ENCODE peak calls at places on chromosomes 5 and 9, in four cellular contexts. V, J, G and R are unnamed samples. For H3K4me1, the result is how much of the 10 kb centered on the place peaks cover.

GRCh38 chr5:62308439-62308838 is 2.4 kb downstream of the KIF2A start:
- DNase-seq in V (no peak), J (no peak), G (no peak), R (no peak)

GRCh38 chr5:57186194-57186593 is 12.3 kb downstream of the GPBP1 start:
- DNase-seq in V (no peak), J (no peak), G (no peak), R (no peak)

GRCh38 chr9:91978739-91979414 is 28.8 kb upstream of the ROR2 start:
- DNase-seq in V (no peak), J (no peak), G (peak), R (no peak)

GRCh38 chr5:166262395-166262794 is 2029.0 kb upstream of the WWC1 start:
- DNase-seq in V (no peak), J (peak), G (no peak), R (no peak)

GRCh38 chr9:135403733-135404450 is 75.7 kb upstream of the PPP1R26 start:
- DNase-seq in V (no peak), J (no peak), G (no peak), R (no peak)

GRCh38 chr9:117355542-117355941 is 59.3 kb downstream of the ASTN2 start:
- DNase-seq in V (no peak), J (no peak), G (no peak), R (no peak)

GRCh38 chr5:84673785-84674184 is 289.1 kb upstream of the EDIL3 start:
- DNase-seq in V (no peak), J (no peak), G (no peak), R (no peak)

GRCh38 chr5:112492291-112492690 is 73.2 kb upstream of the EPB41L4A start:
- DNase-seq in V (no peak), J (peak), G (peak), R (no peak)

GRCh38 chr9:80501635-80502034 is 929.9 kb downstream of the TLE4 start:
- DNase-seq in V (no peak), J (no peak), G (peak), R (no peak)

GRCh38 chr5:95554331-95554646 is 488 bp downstream of the SKIC3 start:
- DNase-seq in V (no peak), J (no peak), G (no peak), R (no peak)

GRCh38 chr9:110820378-110820777 is 151.8 kb downstream of the MUSK start:
- DNase-seq in V (no peak), J (no peak), G (no peak), R (no peak)

GRCh38 chr9:105500108-105500766 is 52.4 kb downstream of the FSD1L start:
- DNase-seq in V (no peak), J (no peak), G (peak), R (no peak)

GRCh38 chr5:149853019-149853648 is 91.5 kb downstream of the PDE6A start:
- DNase-seq in V (peak), J (peak), G (peak), R (peak)

GRCh38 chr5:45162974-45163373 is 354.2 kb downstream of the MRPS30 start:
- DNase-seq in V (no peak), J (no peak), G (no peak), R (no peak)

GRCh38 chr9:16000826-16001225 is 448.0 kb downstream of the CCDC171 start:
- DNase-seq in V (no peak), J (no peak), G (no peak), R (no peak)

GRCh38 chr9:86487222-86487841 is 133.1 kb upstream of the TUT7 start:
- DNase-seq in V (no peak), J (no peak), G (peak), R (no peak)

GRCh38 chr5:112574566-112574965 is 155.5 kb upstream of the EPB41L4A start:
- DNase-seq in V (no peak), J (no peak), G (no peak), R (no peak)

GRCh38 chr9:131203438-131204219 is 72.7 kb downstream of the FAM78A start:
- DNase-seq in V (no peak), J (no peak), G (no peak), R (no peak)

GRCh38 chr9:91033802-91034201 is 232.2 kb downstream of the SYK start:
- DNase-seq in V (peak), J (no peak), G (no peak), R (peak)

GRCh38 chr5:126676195-126676624 is 75.5 kb downstream of the PHAX start:
- DNase-seq in V (peak), J (peak), G (peak), R (peak)

GRCh38 chr5:122368845-122369244 is 56.8 kb downstream of the SNCAIP start:
- DNase-seq in V (no peak), J (no peak), G (no peak), R (no peak)

GRCh38 chr5:103362211-103362610 is 103.6 kb downstream of the MACIR start:
- DNase-seq in V (no peak), J (no peak), G (no peak), R (no peak)

GRCh38 chr5:125367702-125368101 is 621.3 kb upstream of the ZNF608 start:
- DNase-seq in V (no peak), J (no peak), G (no peak), R (no peak)

GRCh38 chr9:130343445-130343918 is 77.9 kb downstream of the HMCN2 start:
- DNase-seq in V (no peak), J (no peak), G (no peak), R (no peak)

GRCh38 chr5:141373673-141374317 is at the start of gene PCDHGA6:
- DNase-seq in V (no peak), J (no peak), G (peak), R (no peak)

GRCh38 chr9:109247228-109247627 is 73.6 kb downstream of the EPB41L4B start:
- DNase-seq in V (no peak), J (no peak), G (no peak), R (no peak)

GRCh38 chr9:109242751-109243150 is 75.7 kb upstream of the FRRS1L start:
- DNase-seq in V (no peak), J (no peak), G (no peak), R (no peak)

GRCh38 chr9:109246533-109246932 is 74.3 kb downstream of the EPB41L4B start:
- DNase-seq in V (no peak), J (no peak), G (no peak), R (no peak)

GRCh38 chr9:109244179-109245132 is 76.4 kb downstream of the EPB41L4B start:
- DNase-seq in V (peak), J (peak), G (peak), R (peak)

GRCh38 chr9:109245300-109245897 is 75.5 kb downstream of the EPB41L4B start:
- DNase-seq in V (no peak), J (no peak), G (no peak), R (no peak)
- H3K4me1 ChIP-seq in V (under half), J (under half), G (under half), R (under half)

DNA sequence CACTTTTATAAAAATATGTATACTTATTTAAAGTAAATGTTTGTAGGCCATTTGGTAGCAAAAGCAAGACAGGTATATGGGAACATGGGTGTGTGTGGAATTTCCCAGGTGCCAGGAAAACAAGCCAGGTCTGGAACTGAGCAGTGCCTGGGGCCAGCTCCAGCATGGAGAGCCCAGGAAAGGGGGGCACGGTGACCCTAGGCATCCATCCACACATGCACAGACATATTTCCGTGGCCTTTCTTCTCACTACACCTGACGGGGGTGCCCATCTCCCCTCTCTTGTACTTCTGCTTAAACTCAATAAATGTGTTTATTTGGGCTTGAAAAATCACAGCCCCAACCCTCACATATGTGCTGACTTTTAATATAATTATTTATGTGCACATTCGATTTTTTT is 31.2 kb upstream of the CXCL14 start:
- DNase-seq in V (peak), J (no peak), G (no peak), R (no peak)
- TF ChIP-seq CTCF in V (no peak), J (no peak), G (no peak), R (no peak)

GRCh38 chr5:173235499-173236394 is 741 bp upstream of the NKX2-5 start:
- DNase-seq in V (no peak), J (no peak), G (no peak), R (no peak)

GRCh38 chr5:173233347-173234128 is 1.5 kb downstream of the NKX2-5 start:
- DNase-seq in V (no peak), J (no peak), G (no peak), R (no peak)

GRCh38 chr5:173232499-173233346 is 2.3 kb downstream of the NKX2-5 start:
- DNase-seq in V (no peak), J (no peak), G (no peak), R (no peak)

GRCh38 chr5:173231996-173232498 is 3.0 kb downstream of the NKX2-5 start:
- DNase-seq in V (no peak), J (no peak), G (no peak), R (no peak)

GRCh38 chr5:173234129-173234793 is 745 bp downstream of the NKX2-5 start:
- DNase-seq in V (no peak), J (no peak), G (no peak), R (no peak)
- H3K4me3 ChIP-seq in V (no peak), J (no peak), G (no peak), R (no peak)

GRCh38 chr9:38062106-38062497 is 6.9 kb downstream of the SHB start:
- DNase-seq in V (no peak), J (no peak), G (no peak), R (no peak)
- H3K4me1 ChIP-seq in V (under half), J (under half), G (under half), R (under half)

DNA sequence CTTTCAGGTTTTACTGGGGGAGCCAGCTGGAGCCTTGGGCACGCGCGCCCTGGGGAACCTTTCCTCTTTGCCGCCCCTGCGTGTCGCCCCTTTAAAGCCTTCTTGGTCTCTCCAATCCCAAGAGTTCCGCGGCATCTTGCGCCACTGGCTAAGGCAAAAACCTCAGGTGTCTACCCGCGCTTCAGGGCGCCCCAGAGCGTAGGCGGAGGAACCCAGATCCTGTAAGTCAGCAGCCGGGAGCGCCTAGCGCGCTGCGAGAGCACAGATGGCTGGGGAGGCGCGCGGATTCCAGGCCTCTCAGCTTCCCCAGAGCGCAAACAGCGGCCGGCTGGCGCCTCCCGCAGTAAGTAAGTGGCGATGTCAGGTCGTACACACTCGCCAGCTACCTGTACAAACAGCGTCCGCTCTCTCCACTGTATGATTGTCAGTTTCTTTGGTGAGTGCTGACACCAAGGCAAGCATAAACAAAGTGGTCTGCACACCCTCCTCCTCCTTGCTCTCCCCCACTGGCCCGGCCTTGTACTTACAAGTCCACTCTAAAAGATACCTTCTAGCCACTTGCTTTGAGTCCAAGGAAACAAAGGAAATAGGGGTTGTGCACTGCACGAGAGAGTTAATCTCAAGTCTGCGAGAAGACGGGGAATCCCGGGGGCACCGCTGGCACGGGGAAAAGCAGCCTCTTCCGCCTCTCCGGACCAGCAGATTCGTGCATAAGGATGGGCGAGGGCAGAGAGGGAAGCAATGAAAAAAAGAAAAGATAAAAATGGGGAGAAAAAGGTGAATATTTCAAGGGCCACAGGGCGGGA is 2.9 kb downstream of the HTR1A start:
- DNase-seq in V (no peak), J (no peak), G (peak), R (no peak)
- TF ChIP-seq CTCF in V (no peak), J (no peak), G (peak), R (no peak)

GRCh38 chr5:128579111-128579510 is 41.1 kb upstream of the FBN2 start:
- DNase-seq in V (no peak), J (no peak), G (peak), R (no peak)

GRCh38 chr5:128574041-128574440 is 36.0 kb upstream of the FBN2 start:
- DNase-seq in V (no peak), J (no peak), G (peak), R (no peak)

DNA sequence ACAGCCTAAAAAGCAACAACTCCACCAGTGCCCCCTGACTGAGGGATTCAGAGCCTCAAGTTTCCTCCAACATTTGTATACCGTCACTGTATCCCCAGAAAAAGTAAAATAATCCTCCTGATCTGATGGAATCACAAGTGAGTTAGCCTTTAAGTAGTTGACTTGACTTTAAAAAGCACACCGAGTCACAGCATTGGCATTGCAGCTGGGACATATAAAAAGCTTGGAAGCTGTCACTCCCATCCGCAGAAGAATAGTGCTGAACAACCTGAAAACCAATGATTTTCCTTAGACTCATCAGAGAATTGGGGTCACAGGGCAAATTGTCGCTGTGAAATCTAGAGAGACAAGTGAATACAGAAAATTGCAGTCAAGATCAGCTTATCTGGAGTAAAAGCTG is 41.6 kb upstream of the FBN2 start:
- DNase-seq in V (no peak), J (no peak), G (no peak), R (no peak)
- H3K4me3 ChIP-seq in V (no peak), J (no peak), G (no peak), R (no peak)

GRCh38 chr9:136923881-136924280 is 20.7 kb downstream of the FBXW5 start:
- DNase-seq in V (no peak), J (no peak), G (no peak), R (no peak)

GRCh38 chr9:136921718-136922117 is 22.8 kb downstream of the FBXW5 start:
- DNase-seq in V (no peak), J (no peak), G (no peak), R (no peak)

GRCh38 chr9:136921307-136921706 is 23.2 kb downstream of the FBXW5 start:
- DNase-seq in V (no peak), J (no peak), G (no peak), R (no peak)

GRCh38 chr9:136920832-136921231 is 23.7 kb downstream of the FBXW5 start:
- DNase-seq in V (no peak), J (no peak), G (no peak), R (no peak)

GRCh38 chr9:136922540-136922939 is 22.0 kb downstream of the FBXW5 start:
- DNase-seq in V (no peak), J (no peak), G (no peak), R (no peak)
- H3K4me1 ChIP-seq in V (under half), J (under half), G (under half), R (under half)